ENCODE peak calls at places on chromosomes 1 and 21, in eight cellular contexts. T is posterior cingulate gyrus; G is anterior cingulate cortex; M is stimulated activated CD4-positive, alpha-beta T cell treated with anti-CD3 and anti-CD28 coated beads, Interleukin-1b, Interleukin-23, amount 100 ng/mL, for 1 hour; R is SK-MEL-5; K is effector CD4-positive, alpha-beta T cell; X is activated CD4-positive, alpha-beta T cell treated with anti-CD3 and anti-CD28 coated beads, Interleukin-2, amount 50 U/mL, for 1 hour; L is colonic mucosa. D is an unnamed sample.

GRCh38 chr1:165883056-165883455 is 55.6 kb downstream of the UCK2 start:
- DNase-seq in T (no peak), G (no peak), M (no peak), R (no peak), K (no peak), X (no peak), L (no peak), D (no peak)

GRCh38 chr1:32759997-32760623 is 57.0 kb downstream of the YARS1 start:
- DNase-seq in T (no peak), G (no peak), M (no peak), R (no peak), K (no peak), X (no peak), L (peak; percentile 95), D (no peak)

GRCh38 chr1:1781526-1781903 is 3.2 kb upstream of the NADK start:
- DNase-seq in T (peak; percentile 41), G (no peak), M (no peak), R (no peak), K (no peak), X (no peak), L (no peak), D (no peak)

GRCh38 chr1:178664278-178664677 is 60.8 kb upstream of the RALGPS2 start:
- DNase-seq in T (no peak), G (no peak), M (no peak), R (no peak), K (no peak), X (no peak), L (no peak), D (no peak)

GRCh38 chr1:10791117-10791951 is 5.1 kb downstream of the CASZ1 start:
- DNase-seq in T (no peak), G (no peak), M (no peak), R (no peak), K (no peak), X (no peak), L (no peak), D (no peak)

GRCh38 chr21:41250519-41250918 is 66.1 kb upstream of the FAM3B start:
- DNase-seq in T (no peak), G (no peak), M (no peak), R (peak; percentile 46), K (no peak), X (no peak), L (no peak), D (no peak)

GRCh38 chr1:111625263-111625662 is 5.7 kb downstream of the RAP1A start:
- DNase-seq in T (no peak), G (no peak), M (no peak), R (no peak), K (no peak), X (no peak), L (no peak), D (no peak)

GRCh38 chr1:27563407-27564263 is 40.3 kb downstream of the AHDC1 start:
- DNase-seq in T (peak; percentile 92), G (peak; percentile 45), M (no peak), R (no peak), K (no peak), X (no peak), L (peak; percentile 80), D (no peak)

GRCh38 chr1:229342902-229343587 is at the start of gene CCSAP:
- DNase-seq in T (peak; percentile 86), G (peak; percentile 75), M (peak; percentile 15), R (peak; percentile 19), K (peak; percentile 48), X (peak; percentile 56), L (peak; percentile 49), D (no peak)

D was measured in CD4-positive, CD25-positive, alpha-beta regulatory T cell.